ENCODE peak calls at places on chromosome 4, in nine cellular contexts. One of them, this sample, is unnamed.
A peak's percentile ranks its signal among the peaks of the same experiment; 100 is the strongest.

GRCh38 chr4:183038436-183038835 is 60.6 kb upstream of the WWC2 start:
- DNase-seq in NCI-H1417: no peak
- DNase-seq in activated CD4-positive, alpha-beta T cell treated with anti-CD3 and anti-CD28 coated beads, Interleukin-2, amount 50 U/mL, for 24 hours: no peak
- DNase-seq in pulmonary artery endothelial cell: no peak
- DNase-seq in glutamatergic neuron: no peak
- DNase-seq in AG10803: no peak
- DNase-seq in choroid plexus epithelial cell: no peak
- DNase-seq in activated T-helper 1 cell treated with anti-CD3 and anti-CD28 coated beads, Interleukin-2, amount 50 U/mL, for 16 hours: no peak
- DNase-seq in endothelial cell: no peak
- DNase-seq in this sample: no peak

GRCh38 chr4:88033309-88033708 is 25.9 kb downstream of the PKD2 start:
- DNase-seq in AG10803: peak; percentile 63
- DNase-seq in activated T-helper 1 cell treated with anti-CD3 and anti-CD28 coated beads, Interleukin-2, amount 50 U/mL, for 16 hours: no peak
- DNase-seq in choroid plexus epithelial cell: peak; percentile 84
- DNase-seq in activated CD4-positive, alpha-beta T cell treated with anti-CD3 and anti-CD28 coated beads, Interleukin-2, amount 50 U/mL, for 24 hours: peak; percentile 30
- DNase-seq in pulmonary artery endothelial cell: peak; percentile 26
- DNase-seq in glutamatergic neuron: no peak
- DNase-seq in endothelial cell: peak; percentile 55
- DNase-seq in NCI-H1417: peak; percentile 53
- DNase-seq in this sample: no peak

GRCh38 chr4:111027526-111027925 is 404.6 kb upstream of the PITX2 start:
- DNase-seq in pulmonary artery endothelial cell: no peak
- DNase-seq in NCI-H1417: no peak
- DNase-seq in choroid plexus epithelial cell: peak; percentile 10
- DNase-seq in endothelial cell: no peak
- DNase-seq in glutamatergic neuron: no peak
- DNase-seq in activated T-helper 1 cell treated with anti-CD3 and anti-CD28 coated beads, Interleukin-2, amount 50 U/mL, for 16 hours: no peak
- DNase-seq in AG10803: peak; percentile 97
- DNase-seq in activated CD4-positive, alpha-beta T cell treated with anti-CD3 and anti-CD28 coated beads, Interleukin-2, amount 50 U/mL, for 24 hours: no peak
- DNase-seq in this sample: no peak

GRCh38 chr4:127355738-127356137 is 277.0 kb upstream of the INTU start:
- DNase-seq in endothelial cell: no peak
- DNase-seq in pulmonary artery endothelial cell: no peak
- DNase-seq in choroid plexus epithelial cell: no peak
- DNase-seq in activated CD4-positive, alpha-beta T cell treated with anti-CD3 and anti-CD28 coated beads, Interleukin-2, amount 50 U/mL, for 24 hours: no peak
- DNase-seq in activated T-helper 1 cell treated with anti-CD3 and anti-CD28 coated beads, Interleukin-2, amount 50 U/mL, for 16 hours: no peak
- DNase-seq in NCI-H1417: no peak
- DNase-seq in AG10803: no peak
- DNase-seq in glutamatergic neuron: no peak
- DNase-seq in this sample: no peak

GRCh38 chr4:109560687-109561452 is 824 bp downstream of the MCUB start:
- DNase-seq in activated CD4-positive, alpha-beta T cell treated with anti-CD3 and anti-CD28 coated beads, Interleukin-2, amount 50 U/mL, for 24 hours: peak; percentile 61
- DNase-seq in NCI-H1417: no peak
- DNase-seq in endothelial cell: no peak
- DNase-seq in pulmonary artery endothelial cell: peak; percentile 41
- DNase-seq in choroid plexus epithelial cell: peak; percentile 78
- DNase-seq in AG10803: peak; percentile 73
- DNase-seq in activated T-helper 1 cell treated with anti-CD3 and anti-CD28 coated beads, Interleukin-2, amount 50 U/mL, for 16 hours: peak; percentile 11
- DNase-seq in glutamatergic neuron: no peak
- DNase-seq in this sample: no peak

GRCh38 chr4:122822466-122822865 is 4.2 kb upstream of the FGF2 start:
- DNase-seq in endothelial cell: no peak
- DNase-seq in glutamatergic neuron: no peak
- DNase-seq in activated CD4-positive, alpha-beta T cell treated with anti-CD3 and anti-CD28 coated beads, Interleukin-2, amount 50 U/mL, for 24 hours: no peak
- DNase-seq in pulmonary artery endothelial cell: no peak
- DNase-seq in NCI-H1417: no peak
- DNase-seq in choroid plexus epithelial cell: no peak
- DNase-seq in AG10803: no peak
- DNase-seq in activated T-helper 1 cell treated with anti-CD3 and anti-CD28 coated beads, Interleukin-2, amount 50 U/mL, for 16 hours: no peak
- DNase-seq in this sample: no peak

GRCh38 chr4:159396151-159396550 is 293.3 kb downstream of the RAPGEF2 start:
- DNase-seq in AG10803: no peak
- DNase-seq in endothelial cell: no peak
- DNase-seq in choroid plexus epithelial cell: no peak
- DNase-seq in pulmonary artery endothelial cell: no peak
- DNase-seq in activated T-helper 1 cell treated with anti-CD3 and anti-CD28 coated beads, Interleukin-2, amount 50 U/mL, for 16 hours: no peak
- DNase-seq in activated CD4-positive, alpha-beta T cell treated with anti-CD3 and anti-CD28 coated beads, Interleukin-2, amount 50 U/mL, for 24 hours: no peak
- DNase-seq in NCI-H1417: no peak
- DNase-seq in glutamatergic neuron: no peak
- DNase-seq in this sample: no peak

GRCh38 chr4:71004281-71004851 is 10.9 kb downstream of the DCK start:
- DNase-seq in activated CD4-positive, alpha-beta T cell treated with anti-CD3 and anti-CD28 coated beads, Interleukin-2, amount 50 U/mL, for 24 hours: no peak
- DNase-seq in pulmonary artery endothelial cell: no peak
- DNase-seq in NCI-H1417: no peak
- DNase-seq in endothelial cell: peak; percentile 23
- DNase-seq in AG10803: no peak
- DNase-seq in glutamatergic neuron: peak; percentile 36
- DNase-seq in activated T-helper 1 cell treated with anti-CD3 and anti-CD28 coated beads, Interleukin-2, amount 50 U/mL, for 16 hours: no peak
- DNase-seq in choroid plexus epithelial cell: no peak
- DNase-seq in this sample: no peak

GRCh38 chr4:184854673-184855072 is 28.9 kb upstream of the ACSL1 start:
- DNase-seq in activated T-helper 1 cell treated with anti-CD3 and anti-CD28 coated beads, Interleukin-2, amount 50 U/mL, for 16 hours: no peak
- DNase-seq in choroid plexus epithelial cell: no peak
- DNase-seq in activated CD4-positive, alpha-beta T cell treated with anti-CD3 and anti-CD28 coated beads, Interleukin-2, amount 50 U/mL, for 24 hours: no peak
- DNase-seq in AG10803: no peak
- DNase-seq in endothelial cell: no peak
- DNase-seq in NCI-H1417: no peak
- DNase-seq in pulmonary artery endothelial cell: no peak
- DNase-seq in glutamatergic neuron: no peak
- DNase-seq in this sample: peak; percentile 97

GRCh38 chr4:57093816-57094481 is 16.2 kb downstream of the IGFBP7 start:
- DNase-seq in choroid plexus epithelial cell: peak; percentile 39
- DNase-seq in endothelial cell: no peak
- DNase-seq in NCI-H1417: no peak
- DNase-seq in pulmonary artery endothelial cell: no peak
- DNase-seq in activated T-helper 1 cell treated with anti-CD3 and anti-CD28 coated beads, Interleukin-2, amount 50 U/mL, for 16 hours: no peak
- DNase-seq in AG10803: no peak
- DNase-seq in glutamatergic neuron: no peak
- DNase-seq in activated CD4-positive, alpha-beta T cell treated with anti-CD3 and anti-CD28 coated beads, Interleukin-2, amount 50 U/mL, for 24 hours: no peak
- DNase-seq in this sample: no peak

GRCh38 chr4:5572114-5572513 is 136.2 kb downstream of the EVC2 start:
- DNase-seq in activated T-helper 1 cell treated with anti-CD3 and anti-CD28 coated beads, Interleukin-2, amount 50 U/mL, for 16 hours: no peak
- DNase-seq in choroid plexus epithelial cell: no peak
- DNase-seq in NCI-H1417: no peak
- DNase-seq in AG10803: peak; percentile 76
- DNase-seq in endothelial cell: no peak
- DNase-seq in activated CD4-positive, alpha-beta T cell treated with anti-CD3 and anti-CD28 coated beads, Interleukin-2, amount 50 U/mL, for 24 hours: no peak
- DNase-seq in pulmonary artery endothelial cell: no peak
- DNase-seq in glutamatergic neuron: no peak
- DNase-seq in this sample: no peak

GRCh38 chr4:25823632-25824031 is 39.2 kb downstream of the SEL1L3 start:
- DNase-seq in glutamatergic neuron: no peak
- DNase-seq in choroid plexus epithelial cell: no peak
- DNase-seq in AG10803: no peak
- DNase-seq in pulmonary artery endothelial cell: no peak
- DNase-seq in NCI-H1417: no peak
- DNase-seq in activated T-helper 1 cell treated with anti-CD3 and anti-CD28 coated beads, Interleukin-2, amount 50 U/mL, for 16 hours: no peak
- DNase-seq in activated CD4-positive, alpha-beta T cell treated with anti-CD3 and anti-CD28 coated beads, Interleukin-2, amount 50 U/mL, for 24 hours: no peak
- DNase-seq in endothelial cell: no peak
- DNase-seq in this sample: no peak

GRCh38 chr4:84965558-84966381 is 720 bp downstream of the WDFY3 start:
- DNase-seq in pulmonary artery endothelial cell: no peak
- DNase-seq in glutamatergic neuron: peak; percentile 80
- DNase-seq in activated T-helper 1 cell treated with anti-CD3 and anti-CD28 coated beads, Interleukin-2, amount 50 U/mL, for 16 hours: no peak
- DNase-seq in endothelial cell: peak; percentile 76
- DNase-seq in choroid plexus epithelial cell: peak; percentile 29
- DNase-seq in AG10803: peak; percentile 38
- DNase-seq in activated CD4-positive, alpha-beta T cell treated with anti-CD3 and anti-CD28 coated beads, Interleukin-2, amount 50 U/mL, for 24 hours: no peak
- DNase-seq in NCI-H1417: peak; percentile 69
- DNase-seq in this sample: no peak

GRCh38 chr4:168388890-168389289 is 70.3 kb upstream of the DDX60 start:
- DNase-seq in endothelial cell: no peak
- DNase-seq in activated T-helper 1 cell treated with anti-CD3 and anti-CD28 coated beads, Interleukin-2, amount 50 U/mL, for 16 hours: no peak
- DNase-seq in choroid plexus epithelial cell: peak; percentile 47
- DNase-seq in NCI-H1417: no peak
- DNase-seq in pulmonary artery endothelial cell: peak; percentile 49
- DNase-seq in AG10803: peak; percentile 66
- DNase-seq in glutamatergic neuron: no peak
- DNase-seq in activated CD4-positive, alpha-beta T cell treated with anti-CD3 and anti-CD28 coated beads, Interleukin-2, amount 50 U/mL, for 24 hours: no peak
- DNase-seq in this sample: no peak

GRCh38 chr4:121728066-121728465 is 31.3 kb upstream of the ANXA5 start:
- DNase-seq in pulmonary artery endothelial cell: no peak
- DNase-seq in endothelial cell: no peak
- DNase-seq in NCI-H1417: no peak
- DNase-seq in choroid plexus epithelial cell: peak; percentile 68
- DNase-seq in activated CD4-positive, alpha-beta T cell treated with anti-CD3 and anti-CD28 coated beads, Interleukin-2, amount 50 U/mL, for 24 hours: no peak
- DNase-seq in glutamatergic neuron: no peak
- DNase-seq in AG10803: peak; percentile 99
- DNase-seq in activated T-helper 1 cell treated with anti-CD3 and anti-CD28 coated beads, Interleukin-2, amount 50 U/mL, for 16 hours: no peak
- DNase-seq in this sample: no peak

GRCh38 chr4:7559741-7560376 is 125.1 kb upstream of the PSAPL1 start:
- DNase-seq in pulmonary artery endothelial cell: no peak
- DNase-seq in choroid plexus epithelial cell: no peak
- DNase-seq in NCI-H1417: no peak
- DNase-seq in activated CD4-positive, alpha-beta T cell treated with anti-CD3 and anti-CD28 coated beads, Interleukin-2, amount 50 U/mL, for 24 hours: no peak
- DNase-seq in glutamatergic neuron: no peak
- DNase-seq in endothelial cell: no peak
- DNase-seq in activated T-helper 1 cell treated with anti-CD3 and anti-CD28 coated beads, Interleukin-2, amount 50 U/mL, for 16 hours: no peak
- DNase-seq in AG10803: no peak
- DNase-seq in this sample: no peak

GRCh38 chr4:141686146-141686775 is 49.9 kb downstream of the IL15 start:
- DNase-seq in choroid plexus epithelial cell: peak; percentile 60
- DNase-seq in glutamatergic neuron: no peak
- DNase-seq in activated CD4-positive, alpha-beta T cell treated with anti-CD3 and anti-CD28 coated beads, Interleukin-2, amount 50 U/mL, for 24 hours: no peak
- DNase-seq in pulmonary artery endothelial cell: no peak
- DNase-seq in AG10803: peak; percentile 15
- DNase-seq in activated T-helper 1 cell treated with anti-CD3 and anti-CD28 coated beads, Interleukin-2, amount 50 U/mL, for 16 hours: no peak
- DNase-seq in NCI-H1417: no peak
- DNase-seq in endothelial cell: no peak
- DNase-seq in this sample: no peak

GRCh38 chr4:3045500-3045850 is 28.9 kb downstream of the HTT-AS start:
- DNase-seq in AG10803: peak; percentile 64
- DNase-seq in NCI-H1417: no peak
- DNase-seq in glutamatergic neuron: no peak
- DNase-seq in choroid plexus epithelial cell: peak; percentile 85
- DNase-seq in pulmonary artery endothelial cell: no peak
- DNase-seq in activated T-helper 1 cell treated with anti-CD3 and anti-CD28 coated beads, Interleukin-2, amount 50 U/mL, for 16 hours: peak; percentile 38
- DNase-seq in activated CD4-positive, alpha-beta T cell treated with anti-CD3 and anti-CD28 coated beads, Interleukin-2, amount 50 U/mL, for 24 hours: peak; percentile 54
- DNase-seq in endothelial cell: no peak
- DNase-seq in this sample: peak; percentile 43

GRCh38 chr4:40672528-40673522 is 43.2 kb upstream of the RBM47 start:
- DNase-seq in glutamatergic neuron: no peak
- DNase-seq in pulmonary artery endothelial cell: peak; percentile 82
- DNase-seq in NCI-H1417: no peak
- DNase-seq in choroid plexus epithelial cell: peak; percentile 98
- DNase-seq in AG10803: peak; percentile 95
- DNase-seq in activated CD4-positive, alpha-beta T cell treated with anti-CD3 and anti-CD28 coated beads, Interleukin-2, amount 50 U/mL, for 24 hours: peak; percentile 50
- DNase-seq in endothelial cell: no peak
- DNase-seq in activated T-helper 1 cell treated with anti-CD3 and anti-CD28 coated beads, Interleukin-2, amount 50 U/mL, for 16 hours: no peak
- DNase-seq in this sample: peak; percentile 52

GRCh38 chr4:110823251-110823650 is 200.4 kb upstream of the PITX2 start:
- DNase-seq in choroid plexus epithelial cell: no peak
- DNase-seq in pulmonary artery endothelial cell: no peak
- DNase-seq in endothelial cell: no peak
- DNase-seq in activated CD4-positive, alpha-beta T cell treated with anti-CD3 and anti-CD28 coated beads, Interleukin-2, amount 50 U/mL, for 24 hours: no peak
- DNase-seq in AG10803: peak; percentile 49
- DNase-seq in glutamatergic neuron: no peak
- DNase-seq in NCI-H1417: no peak
- DNase-seq in activated T-helper 1 cell treated with anti-CD3 and anti-CD28 coated beads, Interleukin-2, amount 50 U/mL, for 16 hours: no peak
- DNase-seq in this sample: no peak

GRCh38 chr4:72326692-72327632 is 242.1 kb downstream of the ADAMTS3 start:
- DNase-seq in activated CD4-positive, alpha-beta T cell treated with anti-CD3 and anti-CD28 coated beads, Interleukin-2, amount 50 U/mL, for 24 hours: peak; percentile 4
- DNase-seq in AG10803: peak; percentile 61
- DNase-seq in endothelial cell: no peak
- DNase-seq in choroid plexus epithelial cell: peak; percentile 75
- DNase-seq in pulmonary artery endothelial cell: no peak
- DNase-seq in activated T-helper 1 cell treated with anti-CD3 and anti-CD28 coated beads, Interleukin-2, amount 50 U/mL, for 16 hours: no peak
- DNase-seq in glutamatergic neuron: no peak
- DNase-seq in NCI-H1417: peak; percentile 47
- DNase-seq in this sample: no peak

GRCh38 chr4:184548651-184549341 is 74.4 kb upstream of the IRF2 start:
- DNase-seq in NCI-H1417: no peak
- DNase-seq in activated T-helper 1 cell treated with anti-CD3 and anti-CD28 coated beads, Interleukin-2, amount 50 U/mL, for 16 hours: no peak
- DNase-seq in activated CD4-positive, alpha-beta T cell treated with anti-CD3 and anti-CD28 coated beads, Interleukin-2, amount 50 U/mL, for 24 hours: no peak
- DNase-seq in endothelial cell: peak; percentile 41
- DNase-seq in glutamatergic neuron: no peak
- DNase-seq in pulmonary artery endothelial cell: no peak
- DNase-seq in AG10803: no peak
- DNase-seq in choroid plexus epithelial cell: no peak
- DNase-seq in this sample: no peak

GRCh38 chr4:60890743-60891142 is 309.4 kb upstream of the ADGRL3 start:
- DNase-seq in endothelial cell: no peak
- DNase-seq in activated CD4-positive, alpha-beta T cell treated with anti-CD3 and anti-CD28 coated beads, Interleukin-2, amount 50 U/mL, for 24 hours: no peak
- DNase-seq in AG10803: no peak
- DNase-seq in NCI-H1417: no peak
- DNase-seq in glutamatergic neuron: no peak
- DNase-seq in pulmonary artery endothelial cell: no peak
- DNase-seq in activated T-helper 1 cell treated with anti-CD3 and anti-CD28 coated beads, Interleukin-2, amount 50 U/mL, for 16 hours: no peak
- DNase-seq in choroid plexus epithelial cell: no peak
- DNase-seq in this sample: no peak

GRCh38 chr4:59537231-59537886 is 1662.8 kb upstream of the ADGRL3 start:
- DNase-seq in glutamatergic neuron: no peak
- DNase-seq in activated CD4-positive, alpha-beta T cell treated with anti-CD3 and anti-CD28 coated beads, Interleukin-2, amount 50 U/mL, for 24 hours: no peak
- DNase-seq in activated T-helper 1 cell treated with anti-CD3 and anti-CD28 coated beads, Interleukin-2, amount 50 U/mL, for 16 hours: no peak
- DNase-seq in NCI-H1417: no peak
- DNase-seq in AG10803: no peak
- DNase-seq in endothelial cell: no peak
- DNase-seq in pulmonary artery endothelial cell: no peak
- DNase-seq in choroid plexus epithelial cell: peak; percentile 7
- DNase-seq in this sample: no peak

GRCh38 chr4:167985565-167985964 is 106.8 kb upstream of the ANXA10 start:
- DNase-seq in endothelial cell: no peak
- DNase-seq in choroid plexus epithelial cell: no peak
- DNase-seq in glutamatergic neuron: no peak
- DNase-seq in pulmonary artery endothelial cell: no peak
- DNase-seq in activated CD4-positive, alpha-beta T cell treated with anti-CD3 and anti-CD28 coated beads, Interleukin-2, amount 50 U/mL, for 24 hours: no peak
- DNase-seq in AG10803: no peak
- DNase-seq in NCI-H1417: no peak
- DNase-seq in activated T-helper 1 cell treated with anti-CD3 and anti-CD28 coated beads, Interleukin-2, amount 50 U/mL, for 16 hours: no peak
- DNase-seq in this sample: no peak

GRCh38 chr4:159503243-159503642 is 400.4 kb downstream of the RAPGEF2 start:
- DNase-seq in activated CD4-positive, alpha-beta T cell treated with anti-CD3 and anti-CD28 coated beads, Interleukin-2, amount 50 U/mL, for 24 hours: no peak
- DNase-seq in glutamatergic neuron: no peak
- DNase-seq in endothelial cell: no peak
- DNase-seq in NCI-H1417: no peak
- DNase-seq in AG10803: no peak
- DNase-seq in pulmonary artery endothelial cell: no peak
- DNase-seq in choroid plexus epithelial cell: no peak
- DNase-seq in activated T-helper 1 cell treated with anti-CD3 and anti-CD28 coated beads, Interleukin-2, amount 50 U/mL, for 16 hours: no peak
- DNase-seq in this sample: no peak

GRCh38 chr4:118849867-118850812 is 14.2 kb upstream of the SEC24D start:
- DNase-seq in NCI-H1417: peak; percentile 12
- DNase-seq in activated T-helper 1 cell treated with anti-CD3 and anti-CD28 coated beads, Interleukin-2, amount 50 U/mL, for 16 hours: no peak
- DNase-seq in choroid plexus epithelial cell: peak; percentile 49
- DNase-seq in AG10803: no peak
- DNase-seq in activated CD4-positive, alpha-beta T cell treated with anti-CD3 and anti-CD28 coated beads, Interleukin-2, amount 50 U/mL, for 24 hours: no peak
- DNase-seq in glutamatergic neuron: no peak
- DNase-seq in endothelial cell: no peak
- DNase-seq in pulmonary artery endothelial cell: no peak
- DNase-seq in this sample: no peak

GRCh38 chr4:7348946-7349900 is 85.5 kb downstream of the PSAPL1 start:
- DNase-seq in choroid plexus epithelial cell: no peak
- DNase-seq in glutamatergic neuron: no peak
- DNase-seq in activated T-helper 1 cell treated with anti-CD3 and anti-CD28 coated beads, Interleukin-2, amount 50 U/mL, for 16 hours: no peak
- DNase-seq in NCI-H1417: peak; percentile 67
- DNase-seq in pulmonary artery endothelial cell: no peak
- DNase-seq in AG10803: no peak
- DNase-seq in activated CD4-positive, alpha-beta T cell treated with anti-CD3 and anti-CD28 coated beads, Interleukin-2, amount 50 U/mL, for 24 hours: no peak
- DNase-seq in endothelial cell: no peak
- DNase-seq in this sample: no peak

GRCh38 chr4:108830509-108831244 is 67.8 kb upstream of the ETNPPL start:
- DNase-seq in activated T-helper 1 cell treated with anti-CD3 and anti-CD28 coated beads, Interleukin-2, amount 50 U/mL, for 16 hours: no peak
- DNase-seq in NCI-H1417: peak; percentile 87
- DNase-seq in glutamatergic neuron: no peak
- DNase-seq in activated CD4-positive, alpha-beta T cell treated with anti-CD3 and anti-CD28 coated beads, Interleukin-2, amount 50 U/mL, for 24 hours: no peak
- DNase-seq in choroid plexus epithelial cell: peak; percentile 43
- DNase-seq in endothelial cell: no peak
- DNase-seq in pulmonary artery endothelial cell: no peak
- DNase-seq in AG10803: no peak
- DNase-seq in this sample: no peak

GRCh38 chr4:111662496-111662895 is 482.8 kb upstream of the FAM241A start:
- DNase-seq in glutamatergic neuron: no peak
- DNase-seq in pulmonary artery endothelial cell: no peak
- DNase-seq in activated CD4-positive, alpha-beta T cell treated with anti-CD3 and anti-CD28 coated beads, Interleukin-2, amount 50 U/mL, for 24 hours: no peak
- DNase-seq in AG10803: no peak
- DNase-seq in endothelial cell: no peak
- DNase-seq in activated T-helper 1 cell treated with anti-CD3 and anti-CD28 coated beads, Interleukin-2, amount 50 U/mL, for 16 hours: no peak
- DNase-seq in NCI-H1417: no peak
- DNase-seq in choroid plexus epithelial cell: no peak
- DNase-seq in this sample: no peak

GRCh38 chr4:168409089-168409801 is 71.0 kb downstream of the DDX60L start:
- DNase-seq in choroid plexus epithelial cell: peak; percentile 59
- DNase-seq in activated CD4-positive, alpha-beta T cell treated with anti-CD3 and anti-CD28 coated beads, Interleukin-2, amount 50 U/mL, for 24 hours: no peak
- DNase-seq in glutamatergic neuron: no peak
- DNase-seq in AG10803: peak; percentile 40
- DNase-seq in endothelial cell: no peak
- DNase-seq in activated T-helper 1 cell treated with anti-CD3 and anti-CD28 coated beads, Interleukin-2, amount 50 U/mL, for 16 hours: no peak
- DNase-seq in pulmonary artery endothelial cell: no peak
- DNase-seq in NCI-H1417: no peak
- DNase-seq in this sample: no peak